ENCODE peak calls at places on chromosomes 13 and 19, in eight cellular contexts. One of them, this sample, is unnamed.

GRCh38 chr19:45994456-45994988 is 745 bp upstream of the CCDC61 start:
- DNase-seq in occipital lobe: no peak
- DNase-seq in dorsolateral prefrontal cortex: no peak
- DNase-seq in stimulated activated CD4-positive, alpha-beta T cell treated with anti-CD3 and anti-CD28 coated beads, TNF-alpha, amount 100 ng/mL, for 48 hours: no peak
- DNase-seq in amniotic epithelial cell: peak; percentile 81
- DNase-seq in HS-27A: no peak
- DNase-seq in CD8-positive, alpha-beta T cell: no peak
- DNase-seq in NCI-H2029: no peak
- DNase-seq in this sample: no peak

GRCh38 chr19:32870154-32870573 is 597 bp upstream of the SLC7A9 start:
- DNase-seq in occipital lobe: no peak
- DNase-seq in dorsolateral prefrontal cortex: no peak
- DNase-seq in stimulated activated CD4-positive, alpha-beta T cell treated with anti-CD3 and anti-CD28 coated beads, TNF-alpha, amount 100 ng/mL, for 48 hours: no peak
- DNase-seq in amniotic epithelial cell: no peak
- DNase-seq in HS-27A: no peak
- DNase-seq in CD8-positive, alpha-beta T cell: no peak
- DNase-seq in NCI-H2029: no peak
- DNase-seq in this sample: no peak

GRCh38 chr19:39370735-39371134 is 20.2 kb downstream of the PAF1 start:
- DNase-seq in occipital lobe: no peak
- DNase-seq in dorsolateral prefrontal cortex: no peak
- DNase-seq in stimulated activated CD4-positive, alpha-beta T cell treated with anti-CD3 and anti-CD28 coated beads, TNF-alpha, amount 100 ng/mL, for 48 hours: no peak
- DNase-seq in amniotic epithelial cell: no peak
- DNase-seq in HS-27A: no peak
- DNase-seq in CD8-positive, alpha-beta T cell: no peak
- DNase-seq in NCI-H2029: no peak
- DNase-seq in this sample: no peak

GRCh38 chr19:47703301-47703700 is 9.9 kb upstream of the EHD2 start:
- DNase-seq in occipital lobe: no peak
- DNase-seq in dorsolateral prefrontal cortex: no peak
- DNase-seq in stimulated activated CD4-positive, alpha-beta T cell treated with anti-CD3 and anti-CD28 coated beads, TNF-alpha, amount 100 ng/mL, for 48 hours: no peak
- DNase-seq in amniotic epithelial cell: no peak
- DNase-seq in HS-27A: no peak
- DNase-seq in CD8-positive, alpha-beta T cell: no peak
- DNase-seq in NCI-H2029: no peak
- DNase-seq in this sample: no peak

GRCh38 chr19:28884786-28885476 is 328.0 kb downstream of the UQCRFS1 start:
- DNase-seq in occipital lobe: no peak
- DNase-seq in dorsolateral prefrontal cortex: no peak
- DNase-seq in stimulated activated CD4-positive, alpha-beta T cell treated with anti-CD3 and anti-CD28 coated beads, TNF-alpha, amount 100 ng/mL, for 48 hours: no peak
- DNase-seq in amniotic epithelial cell: no peak
- DNase-seq in HS-27A: no peak
- DNase-seq in CD8-positive, alpha-beta T cell: no peak
- DNase-seq in NCI-H2029: peak; percentile 40
- DNase-seq in this sample: no peak

GRCh38 chr13:106858910-106859309 is 291.0 kb upstream of the ARGLU1 start:
- DNase-seq in occipital lobe: no peak
- DNase-seq in dorsolateral prefrontal cortex: no peak
- DNase-seq in stimulated activated CD4-positive, alpha-beta T cell treated with anti-CD3 and anti-CD28 coated beads, TNF-alpha, amount 100 ng/mL, for 48 hours: no peak
- DNase-seq in amniotic epithelial cell: no peak
- DNase-seq in HS-27A: no peak
- DNase-seq in CD8-positive, alpha-beta T cell: no peak
- DNase-seq in NCI-H2029: no peak
- DNase-seq in this sample: no peak

GRCh38 chr19:49422407-49423277 is 599 bp downstream of the PTH2 start:
- DNase-seq in occipital lobe: peak; percentile 8
- DNase-seq in dorsolateral prefrontal cortex: no peak
- DNase-seq in stimulated activated CD4-positive, alpha-beta T cell treated with anti-CD3 and anti-CD28 coated beads, TNF-alpha, amount 100 ng/mL, for 48 hours: peak; percentile 47
- DNase-seq in amniotic epithelial cell: no peak
- DNase-seq in HS-27A: no peak
- DNase-seq in CD8-positive, alpha-beta T cell: no peak
- DNase-seq in NCI-H2029: peak; percentile 48
- DNase-seq in this sample: peak; percentile 40

GRCh38 chr13:103282571-103283450 is 216.6 kb upstream of the SLC10A2 start:
- DNase-seq in occipital lobe: no peak
- DNase-seq in dorsolateral prefrontal cortex: no peak
- DNase-seq in stimulated activated CD4-positive, alpha-beta T cell treated with anti-CD3 and anti-CD28 coated beads, TNF-alpha, amount 100 ng/mL, for 48 hours: no peak
- DNase-seq in amniotic epithelial cell: peak; percentile 88
- DNase-seq in HS-27A: peak; percentile 62
- DNase-seq in CD8-positive, alpha-beta T cell: no peak
- DNase-seq in NCI-H2029: no peak
- DNase-seq in this sample: peak; percentile 33

GRCh38 chr19:12937243-12938053 is 961 bp upstream of the CALR start:
- DNase-seq in occipital lobe: no peak
- DNase-seq in dorsolateral prefrontal cortex: no peak
- DNase-seq in stimulated activated CD4-positive, alpha-beta T cell treated with anti-CD3 and anti-CD28 coated beads, TNF-alpha, amount 100 ng/mL, for 48 hours: no peak
- DNase-seq in amniotic epithelial cell: no peak
- DNase-seq in HS-27A: no peak
- DNase-seq in CD8-positive, alpha-beta T cell: no peak
- DNase-seq in NCI-H2029: peak; percentile 75
- DNase-seq in this sample: no peak

GRCh38 chr19:50835103-50835784 is 1.9 kb upstream of the KLK15 start:
- DNase-seq in occipital lobe: no peak
- DNase-seq in dorsolateral prefrontal cortex: no peak
- DNase-seq in stimulated activated CD4-positive, alpha-beta T cell treated with anti-CD3 and anti-CD28 coated beads, TNF-alpha, amount 100 ng/mL, for 48 hours: no peak
- DNase-seq in amniotic epithelial cell: peak; percentile 1
- DNase-seq in HS-27A: no peak
- DNase-seq in CD8-positive, alpha-beta T cell: no peak
- DNase-seq in NCI-H2029: no peak
- DNase-seq in this sample: no peak

GRCh38 chr13:93227280-93227905 is 786 bp downstream of the GPC6 start:
- DNase-seq in occipital lobe: peak; percentile 31
- DNase-seq in dorsolateral prefrontal cortex: peak; percentile 46
- DNase-seq in stimulated activated CD4-positive, alpha-beta T cell treated with anti-CD3 and anti-CD28 coated beads, TNF-alpha, amount 100 ng/mL, for 48 hours: no peak
- DNase-seq in amniotic epithelial cell: peak; percentile 46
- DNase-seq in HS-27A: peak; percentile 7
- DNase-seq in CD8-positive, alpha-beta T cell: no peak
- DNase-seq in NCI-H2029: peak; percentile 71
- DNase-seq in this sample: no peak

GRCh38 chr13:94902722-94903407 is 190.5 kb upstream of the SOX21 start:
- DNase-seq in occipital lobe: no peak
- DNase-seq in dorsolateral prefrontal cortex: no peak
- DNase-seq in stimulated activated CD4-positive, alpha-beta T cell treated with anti-CD3 and anti-CD28 coated beads, TNF-alpha, amount 100 ng/mL, for 48 hours: no peak
- DNase-seq in amniotic epithelial cell: no peak
- DNase-seq in HS-27A: no peak
- DNase-seq in CD8-positive, alpha-beta T cell: no peak
- DNase-seq in NCI-H2029: no peak
- DNase-seq in this sample: peak; percentile 26

GRCh38 chr19:10086032-10086903 is at the start of gene SHFL:
- DNase-seq in occipital lobe: peak; percentile 47
- DNase-seq in dorsolateral prefrontal cortex: peak; percentile 83
- DNase-seq in stimulated activated CD4-positive, alpha-beta T cell treated with anti-CD3 and anti-CD28 coated beads, TNF-alpha, amount 100 ng/mL, for 48 hours: peak; percentile 65
- DNase-seq in amniotic epithelial cell: peak; percentile 49
- DNase-seq in HS-27A: no peak
- DNase-seq in CD8-positive, alpha-beta T cell: peak; percentile 81
- DNase-seq in NCI-H2029: peak; percentile 20
- DNase-seq in this sample: peak; percentile 33

GRCh38 chr19:4497770-4498389 is 20.4 kb downstream of the PLIN4 start:
- DNase-seq in occipital lobe: no peak
- DNase-seq in dorsolateral prefrontal cortex: no peak
- DNase-seq in stimulated activated CD4-positive, alpha-beta T cell treated with anti-CD3 and anti-CD28 coated beads, TNF-alpha, amount 100 ng/mL, for 48 hours: no peak
- DNase-seq in amniotic epithelial cell: no peak
- DNase-seq in HS-27A: no peak
- DNase-seq in CD8-positive, alpha-beta T cell: no peak
- DNase-seq in NCI-H2029: no peak
- DNase-seq in this sample: no peak

GRCh38 chr13:40780822-40781401 is 8.5 kb upstream of the SLC25A15 start:
- DNase-seq in occipital lobe: no peak
- DNase-seq in dorsolateral prefrontal cortex: no peak
- DNase-seq in stimulated activated CD4-positive, alpha-beta T cell treated with anti-CD3 and anti-CD28 coated beads, TNF-alpha, amount 100 ng/mL, for 48 hours: no peak
- DNase-seq in amniotic epithelial cell: peak; percentile 49
- DNase-seq in HS-27A: no peak
- DNase-seq in CD8-positive, alpha-beta T cell: no peak
- DNase-seq in NCI-H2029: no peak
- DNase-seq in this sample: no peak

GRCh38 chr19:38944981-38945506 is 14.3 kb downstream of the MRPS12 start:
- DNase-seq in occipital lobe: no peak
- DNase-seq in dorsolateral prefrontal cortex: no peak
- DNase-seq in stimulated activated CD4-positive, alpha-beta T cell treated with anti-CD3 and anti-CD28 coated beads, TNF-alpha, amount 100 ng/mL, for 48 hours: no peak
- DNase-seq in amniotic epithelial cell: no peak
- DNase-seq in HS-27A: no peak
- DNase-seq in CD8-positive, alpha-beta T cell: no peak
- DNase-seq in NCI-H2029: no peak
- DNase-seq in this sample: no peak

GRCh38 chr19:28569132-28570114 is 643.5 kb downstream of the UQCRFS1 start:
- DNase-seq in occipital lobe: no peak
- DNase-seq in dorsolateral prefrontal cortex: no peak
- DNase-seq in stimulated activated CD4-positive, alpha-beta T cell treated with anti-CD3 and anti-CD28 coated beads, TNF-alpha, amount 100 ng/mL, for 48 hours: no peak
- DNase-seq in amniotic epithelial cell: no peak
- DNase-seq in HS-27A: no peak
- DNase-seq in CD8-positive, alpha-beta T cell: no peak
- DNase-seq in NCI-H2029: no peak
- DNase-seq in this sample: no peak

GRCh38 chr13:32791545-32792172 is 205.4 kb downstream of the PDS5B start:
- DNase-seq in occipital lobe: no peak
- DNase-seq in dorsolateral prefrontal cortex: no peak
- DNase-seq in stimulated activated CD4-positive, alpha-beta T cell treated with anti-CD3 and anti-CD28 coated beads, TNF-alpha, amount 100 ng/mL, for 48 hours: no peak
- DNase-seq in amniotic epithelial cell: no peak
- DNase-seq in HS-27A: no peak
- DNase-seq in CD8-positive, alpha-beta T cell: peak; percentile 16
- DNase-seq in NCI-H2029: no peak
- DNase-seq in this sample: no peak

This sample was measured in NCI-H460.